ENCODE peak calls at places on chromosomes 1 and 21, in five cellular contexts. Y is IMR-90, O is mesendoderm, W is H1, R is H9. Q is an unnamed sample.

GRCh38 chr1:25799758-25800537 is at the start of gene SELENON:
- DNase-seq in W (no peak), O (peak), Y (peak), R (peak), Q (peak)

GRCh38 chr1:9080704-9081291 is 11.4 kb upstream of the SLC2A5 start:
- DNase-seq in W (no peak), R (no peak), O (no peak), Y (no peak), Q (peak)

GRCh38 chr1:53739109-53739681 is at the start of gene GLIS1:
- DNase-seq in Y (peak), W (peak), R (peak), O (peak), Q (peak)

GRCh38 chr1:22749919-22750670 is 39.5 kb downstream of the EPHB2 start:
- DNase-seq in R (no peak), W (no peak), Y (peak), O (peak), Q (peak)

GRCh38 chr1:201714542-201715276 is 114.2 kb upstream of the IPO9 start:
- DNase-seq in Y (peak), W (peak), R (no peak), O (peak), Q (peak)

GRCh38 chr1:201945863-201946223 is 505 bp downstream of the LMOD1 start:
- DNase-seq in O (no peak), W (no peak), R (no peak), Y (no peak), Q (peak)

GRCh38 chr1:239731079-239731744 is 344.8 kb downstream of the CHRM3 start:
- DNase-seq in R (no peak), O (no peak), W (no peak), Y (no peak), Q (no peak)

GRCh38 chr1:15354580-15354965 is 55.1 kb upstream of the EFHD2 start:
- DNase-seq in Y (peak), O (no peak), W (no peak), R (no peak), Q (peak)

GRCh38 chr1:36083635-36084501 is at the start of gene TEKT2:
- DNase-seq in R (peak), W (no peak), Y (no peak), O (peak), Q (peak)

GRCh38 chr1:161099090-161099802 is 1.1 kb downstream of the KLHDC9 start:
- DNase-seq in R (no peak), O (no peak), Y (no peak), W (no peak), Q (no peak)

GRCh38 chr1:38613996-38614395 is 245.6 kb downstream of the RRAGC start:
- DNase-seq in O (peak), R (no peak), Y (no peak), W (no peak), Q (no peak)

DNA sequence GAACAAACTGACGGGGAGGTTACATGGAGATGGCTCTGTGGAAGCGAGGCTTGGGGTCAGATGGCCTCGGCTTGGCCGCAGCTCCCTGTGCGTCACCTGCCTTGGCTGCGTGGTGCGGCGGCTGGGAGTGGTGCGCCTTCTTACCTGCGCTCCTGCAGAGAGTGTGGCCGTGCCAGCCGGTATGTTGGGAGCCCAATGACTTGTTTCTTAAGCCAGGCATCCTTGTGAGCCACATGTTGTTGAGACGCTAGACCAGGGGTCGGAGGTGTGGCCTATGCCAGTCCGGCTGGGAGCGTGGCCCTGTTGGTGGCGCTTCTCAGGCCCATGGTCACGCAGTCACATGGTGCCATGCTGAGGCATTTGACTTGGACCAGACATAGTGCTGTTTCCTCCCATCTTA is 10.5 kb downstream of the SLX9 start:
- DNase-seq in O (no peak), Y (no peak), R (no peak), W (no peak), Q (no peak)
- H4K8ac ChIP-seq in O (no peak), Y (peak), R (no peak), W (no peak), Q (no peak)

GRCh38 chr1:31788138-31788824 is 24.1 kb upstream of the ADGRB2 start:
- DNase-seq in Y (peak), O (peak), R (peak), W (peak), Q (peak)
- H4K8ac ChIP-seq in Y (peak), O (no peak), R (no peak), W (peak), Q (peak)

DNA sequence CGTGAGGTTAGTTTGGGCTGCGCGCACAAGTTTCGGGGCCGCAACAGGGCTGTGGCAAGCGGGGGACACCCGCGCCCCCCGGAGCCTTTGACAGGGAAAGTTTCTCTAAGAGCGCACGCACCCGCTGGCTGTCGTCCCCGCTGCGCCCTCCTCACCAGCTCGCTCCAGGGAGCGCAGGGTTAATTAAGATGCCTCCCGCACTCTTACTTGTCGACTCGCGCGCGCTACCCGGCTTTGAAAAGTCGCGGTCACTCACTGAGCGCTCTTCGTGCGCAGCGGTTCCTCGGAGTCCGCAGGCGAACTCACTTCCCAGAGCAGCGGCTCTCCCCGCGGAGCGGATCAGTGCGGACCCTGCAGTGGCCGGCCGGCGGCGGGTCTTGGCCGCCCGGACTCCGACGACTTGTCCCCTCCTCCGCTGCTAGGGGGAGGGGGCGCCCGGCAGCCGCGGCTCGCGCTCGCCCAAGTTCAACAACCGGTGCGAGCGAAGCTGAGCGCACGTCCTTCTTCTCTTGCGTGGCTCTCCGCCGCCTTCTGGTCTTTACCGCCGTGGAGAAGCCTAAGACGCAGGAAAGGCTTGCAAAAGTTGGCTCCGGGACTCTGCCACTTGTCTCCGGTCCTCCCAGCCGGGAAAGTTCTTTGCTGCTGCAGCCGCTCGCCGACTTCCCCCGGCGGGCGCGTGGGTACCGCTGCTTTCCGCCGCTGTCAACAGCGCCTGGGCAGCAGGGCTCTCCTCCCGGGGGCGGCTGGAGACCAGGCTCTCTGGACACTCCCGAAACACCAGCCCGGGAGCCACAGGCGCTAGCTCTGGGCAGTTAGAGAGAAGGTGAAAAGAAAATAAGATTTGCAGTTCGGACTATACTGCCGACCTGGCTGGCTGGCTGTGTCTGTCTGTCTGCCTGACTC is 506 bp downstream of the JUN start:
- DNase-seq in R (peak), Y (peak), O (peak), W (no peak), Q (no peak)
- H4K8ac ChIP-seq in R (no peak), Y (peak), O (no peak), W (peak), Q (peak)

GRCh38 chr1:57279909-57280666 is 143.8 kb downstream of the DAB1 start:
- DNase-seq in O (peak), R (no peak), W (no peak), Y (peak), Q (no peak)

GRCh38 chr1:57281324-57281723 is 142.5 kb downstream of the DAB1 start:
- DNase-seq in R (no peak), W (no peak), Y (no peak), O (peak), Q (no peak)

GRCh38 chr1:57277681-57278080 is 146.2 kb downstream of the DAB1 start:
- DNase-seq in W (no peak), Y (no peak), O (no peak), R (no peak), Q (no peak)

GRCh38 chr1:57276916-57277315 is 146.9 kb downstream of the DAB1 start:
- DNase-seq in R (no peak), W (no peak), Y (no peak), O (no peak), Q (no peak)

DNA sequence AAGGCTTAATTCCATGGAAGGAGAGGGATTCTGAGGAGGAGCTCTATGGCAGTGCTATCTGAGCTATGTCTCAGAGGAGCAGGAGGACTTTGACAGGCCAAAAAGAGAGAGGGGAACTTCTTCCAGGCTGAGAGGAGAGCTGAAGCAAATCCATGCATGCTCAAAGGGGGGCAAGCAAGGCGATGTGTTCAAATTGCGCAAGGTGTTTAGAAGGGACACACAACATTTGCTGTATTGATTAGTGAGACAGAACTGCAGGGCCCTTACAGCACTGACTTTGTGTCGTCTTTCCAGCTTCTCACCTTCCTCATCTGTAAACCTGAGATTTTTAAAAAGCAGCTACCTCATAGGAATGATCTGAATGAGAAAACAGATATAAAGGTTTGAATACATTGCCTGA is 145.3 kb downstream of the DAB1 start:
- DNase-seq in R (no peak), W (no peak), Y (no peak), O (no peak), Q (no peak)
- H4K8ac ChIP-seq in R (no peak), W (no peak), Y (no peak), O (no peak), Q (no peak)

GRCh38 chr1:119646521-119647227 is 1.4 kb downstream of the ZNF697 start:
- DNase-seq in Y (peak), W (no peak), R (no peak), O (peak), Q (peak)
- H4K8ac ChIP-seq in Y (peak), W (no peak), R (no peak), O (no peak), Q (peak)

DNA sequence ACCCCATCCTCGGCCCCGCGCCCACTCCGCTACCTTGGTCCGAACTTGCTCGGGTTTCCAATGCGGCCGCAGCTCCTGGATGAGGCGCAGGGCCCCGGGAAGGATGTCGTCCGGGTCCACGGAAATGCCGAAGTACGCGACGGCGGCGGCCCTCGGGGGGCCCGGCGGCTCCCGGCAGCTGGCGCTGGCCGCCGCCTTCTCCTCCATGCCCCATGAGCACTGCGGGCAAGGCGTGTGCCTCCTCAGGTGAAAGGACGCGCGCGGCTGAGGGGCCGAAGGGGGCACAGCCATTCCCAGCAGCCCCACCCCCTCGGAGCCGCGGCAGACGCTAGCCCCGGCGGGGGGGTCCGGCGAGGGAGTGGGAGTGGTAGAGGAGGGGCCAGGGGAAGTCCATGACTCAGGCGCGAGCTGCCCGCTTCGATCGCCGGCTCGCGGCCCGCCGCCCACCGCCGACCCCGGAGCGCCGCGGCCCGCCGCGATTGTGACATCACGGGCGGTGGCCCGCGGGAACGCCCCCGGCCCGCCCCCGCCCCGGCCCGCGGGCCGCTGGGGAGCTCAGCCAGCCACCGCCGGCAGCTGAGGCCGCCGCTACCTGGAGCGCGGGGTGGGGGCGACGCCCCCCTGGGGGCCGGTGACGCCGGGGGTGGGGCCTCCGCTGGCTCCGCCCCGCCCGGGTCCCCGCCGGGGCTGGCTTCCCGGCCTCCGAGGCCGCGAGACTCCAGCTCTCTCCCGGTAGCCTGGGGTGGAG is at the start of gene ETNK2:
- DNase-seq in O (peak), W (no peak), Y (peak), R (peak), Q (peak)
- H4K8ac ChIP-seq in O (no peak), W (peak), Y (peak), R (no peak), Q (peak)

GRCh38 chr1:160030657-160031367 is 978 bp downstream of the PIGM start:
- DNase-seq in W (no peak), Y (no peak), R (no peak), O (no peak), Q (peak)
- H4K8ac ChIP-seq in W (peak), Y (peak), R (no peak), O (no peak), Q (no peak)

GRCh38 chr1:181804989-181805388 is 256.5 kb downstream of the ZNF648 start:
- DNase-seq in Y (no peak), R (no peak), W (no peak), O (no peak), Q (no peak)

GRCh38 chr1:181803421-181803820 is 258.1 kb downstream of the ZNF648 start:
- DNase-seq in W (no peak), O (no peak), R (no peak), Y (no peak), Q (no peak)

GRCh38 chr1:181802466-181802865 is 259.0 kb downstream of the ZNF648 start:
- DNase-seq in R (no peak), O (no peak), Y (no peak), W (no peak), Q (no peak)

GRCh38 chr1:181806791-181807190 is 254.7 kb downstream of the ZNF648 start:
- DNase-seq in Y (no peak), W (no peak), O (peak), R (no peak), Q (no peak)

GRCh38 chr1:181807251-181807650 is 254.3 kb downstream of the ZNF648 start:
- DNase-seq in Y (no peak), O (peak), W (no peak), R (no peak), Q (no peak)
- H4K8ac ChIP-seq in Y (no peak), O (no peak), W (no peak), R (no peak), Q (no peak)

GRCh38 chr1:2855206-2856075 is 53.9 kb upstream of the TTC34 start:
- DNase-seq in W (no peak), R (no peak), Y (no peak), O (no peak), Q (no peak)

GRCh38 chr1:2854611-2855010 is 53.1 kb upstream of the TTC34 start:
- DNase-seq in R (no peak), W (no peak), Y (no peak), O (no peak), Q (no peak)

GRCh38 chr1:2856821-2857290 is 55.4 kb upstream of the TTC34 start:
- DNase-seq in O (no peak), W (no peak), Y (no peak), R (no peak), Q (no peak)

GRCh38 chr1:2857521-2857920 is 56.0 kb upstream of the TTC34 start:
- DNase-seq in Y (no peak), R (no peak), W (no peak), O (no peak), Q (no peak)

GRCh38 chr1:2856076-2856390 is 54.5 kb upstream of the TTC34 start:
- DNase-seq in R (no peak), W (no peak), Y (no peak), O (no peak), Q (no peak)
- H4K8ac ChIP-seq in R (no peak), W (no peak), Y (no peak), O (no peak), Q (no peak)

GRCh38 chr1:184530226-184530625 is 143.4 kb downstream of the C1orf21 start:
- DNase-seq in O (no peak), W (no peak), Y (no peak), R (no peak), Q (no peak)
- H4K8ac ChIP-seq in O (no peak), W (no peak), Y (no peak), R (no peak), Q (no peak)

Q was measured in mesenchymal stem cell.